ENCODE peak calls at places on chromosomes 4 and X, in eight cellular contexts. H, R, J, W, U, O, N and D are unnamed samples.

GRCh38 chr4:2907706-2908293 is 55.4 kb downstream of the NOP14 start:
- DNase-seq in N (no peak), O (no peak), J (no peak), W (no peak), R (no peak), H (peak; percentile 14), U (no peak), D (no peak)

GRCh38 chr4:158159054-158159717 is 13.6 kb downstream of the GASK1B start:
- DNase-seq in O (no peak), R (no peak), U (peak; percentile 86), N (no peak), H (no peak), W (no peak), J (no peak), D (no peak)

GRCh38 chr4:22984390-22984789 is 291.7 kb downstream of the GBA3 start:
- DNase-seq in O (no peak), H (no peak), N (no peak), U (no peak), R (no peak), W (no peak), J (no peak), D (no peak)

GRCh38 chr4:31458813-31459212 is 738.6 kb downstream of the PCDH7 start:
- DNase-seq in H (no peak), W (no peak), U (no peak), O (no peak), N (no peak), J (no peak), R (no peak), D (no peak)

GRCh38 chrX:13250831-13251612 is 68.8 kb downstream of the ATXN3L start:
- DNase-seq in H (no peak), W (no peak), N (no peak), R (no peak), J (peak; percentile 26), U (peak; percentile 89), O (no peak), D (peak; percentile 37)

GRCh38 chrX:39144965-39145364 is 343.7 kb downstream of the MID1IP1 start:
- DNase-seq in H (no peak), J (no peak), W (no peak), U (no peak), N (no peak), O (no peak), R (no peak), D (peak; percentile 76)

GRCh38 chrX:66200855-66201795 is 37.1 kb downstream of the HEPH start:
- DNase-seq in N (no peak), J (no peak), O (no peak), H (no peak), R (no peak), W (no peak), U (no peak), D (peak; percentile 24)

GRCh38 chr4:93960450-93960849 is 131.9 kb downstream of the ATOH1 start:
- DNase-seq in J (no peak), R (no peak), W (no peak), N (no peak), U (no peak), H (no peak), O (no peak), D (no peak)

GRCh38 chrX:10033360-10034007 is 66.3 kb downstream of the CLDN34 start:
- DNase-seq in O (no peak), U (no peak), J (no peak), R (no peak), W (no peak), H (no peak), N (no peak), D (no peak)
- TF ChIP-seq MAX in O (no peak), U (no peak), J (no peak), R (no peak), W (no peak), H (no peak), N (no peak), D (no peak)

GRCh38 chr4:7760706-7761105 is 179.0 kb downstream of the AFAP1 start:
- DNase-seq in H (no peak), R (no peak), W (no peak), O (no peak), U (no peak), N (no peak), J (no peak), D (no peak)

GRCh38 chr4:7761312-7761711 is 178.3 kb downstream of the AFAP1 start:
- DNase-seq in U (no peak), R (no peak), W (no peak), H (no peak), N (no peak), O (no peak), J (no peak), D (no peak)

GRCh38 chr4:7763106-7763505 is 176.6 kb downstream of the AFAP1 start:
- DNase-seq in N (no peak), O (no peak), J (no peak), R (no peak), U (no peak), W (no peak), H (no peak), D (no peak)

GRCh38 chr4:7762376-7763040 is 177.2 kb downstream of the AFAP1 start:
- DNase-seq in W (no peak), U (no peak), O (no peak), H (no peak), J (no peak), N (no peak), R (no peak), D (no peak)

GRCh38 chr4:7761720-7762119 is 177.9 kb downstream of the AFAP1 start:
- DNase-seq in O (peak; percentile 80), R (peak; percentile 32), N (peak; percentile 83), U (peak; percentile 61), H (peak; percentile 49), J (peak; percentile 80), W (peak; percentile 49), D (peak; percentile 63)
- TF ChIP-seq MAX in O (no peak), R (no peak), N (no peak), U (no peak), H (no peak), J (no peak), W (no peak), D (no peak)

DNA sequence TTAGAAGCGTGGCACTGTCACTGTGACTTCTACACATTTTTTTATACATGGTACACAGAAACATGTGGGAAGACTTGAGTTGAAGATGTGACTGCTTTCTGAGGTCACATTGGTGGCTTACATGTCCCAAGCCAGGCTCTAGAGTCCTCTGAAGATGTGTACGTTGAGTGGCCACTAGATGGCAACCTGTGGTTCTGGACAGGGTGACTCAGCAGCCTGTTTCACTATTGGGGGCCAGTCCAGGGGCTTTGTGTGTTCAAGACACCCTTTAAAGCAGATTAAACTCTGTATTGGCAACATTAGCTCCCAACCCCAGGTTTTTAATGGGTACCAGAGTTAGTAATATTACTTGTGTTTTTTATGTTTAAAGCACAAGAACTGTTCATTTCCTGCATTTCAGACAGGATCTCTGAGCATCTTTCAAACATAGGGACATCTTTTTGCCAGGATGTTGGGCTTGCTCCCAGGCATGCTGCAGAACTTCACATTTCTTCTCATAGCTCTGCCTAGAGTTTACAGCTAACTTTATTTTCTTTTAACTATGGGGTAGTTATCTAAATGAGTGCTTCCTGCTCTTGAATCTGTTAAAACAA is 53.0 kb downstream of the DCUN1D4 start:
- DNase-seq in N (peak; percentile 62), U (peak; percentile 74), R (peak; percentile 45), J (peak; percentile 80), O (peak; percentile 57), H (peak; percentile 77), W (peak; percentile 41), D (peak; percentile 81)
- TF ChIP-seq MAX in N (no peak), U (no peak), R (no peak), J (no peak), O (no peak), H (no peak), W (no peak), D (no peak)

GRCh38 chr4:15667006-15667405 is 11.8 kb upstream of the FBXL5 start:
- DNase-seq in O (no peak), J (no peak), R (no peak), N (no peak), H (no peak), W (no peak), U (no peak), D (no peak)
- TF ChIP-seq MAX in O (no peak), J (no peak), R (no peak), N (no peak), H (no peak), W (no peak), U (no peak), D (no peak)

GRCh38 chr4:39024311-39024865 is 7.8 kb downstream of the TMEM156 start:
- DNase-seq in U (no peak), H (no peak), J (no peak), W (no peak), O (no peak), N (no peak), R (no peak), D (no peak)

GRCh38 chr4:39023059-39023458 is 9.2 kb downstream of the TMEM156 start:
- DNase-seq in J (no peak), W (no peak), N (no peak), O (no peak), R (no peak), H (no peak), U (no peak), D (no peak)

GRCh38 chr4:39022241-39022640 is 10.0 kb downstream of the TMEM156 start:
- DNase-seq in N (no peak), O (no peak), U (no peak), W (no peak), J (no peak), R (no peak), H (no peak), D (no peak)

GRCh38 chr4:39026096-39026495 is 6.1 kb downstream of the TMEM156 start:
- DNase-seq in J (no peak), O (no peak), N (no peak), W (no peak), U (no peak), H (no peak), R (no peak), D (no peak)

GRCh38 chr4:39025552-39026085 is 6.6 kb downstream of the TMEM156 start:
- DNase-seq in U (peak; percentile 67), N (no peak), W (no peak), J (no peak), H (peak; percentile 19), R (no peak), O (no peak), D (peak; percentile 74)
- TF ChIP-seq MAX in U (no peak), N (no peak), W (no peak), J (no peak), H (no peak), R (no peak), O (no peak), D (no peak)

GRCh38 chr4:128776794-128777216 is 32.7 kb upstream of the JADE1 start:
- DNase-seq in R (no peak), J (no peak), H (no peak), N (no peak), W (peak; percentile 64), O (no peak), U (peak; percentile 70), D (no peak)
- TF ChIP-seq MAX in R (no peak), J (no peak), H (no peak), N (no peak), W (no peak), O (no peak), U (no peak), D (no peak)

GRCh38 chrX:133254666-133255065 is 36.5 kb upstream of the TFDP3 start:
- DNase-seq in W (no peak), R (no peak), U (no peak), O (no peak), N (no peak), H (peak; percentile 20), J (no peak), D (peak; percentile 6)
- TF ChIP-seq MAX in W (no peak), R (no peak), U (no peak), O (no peak), N (no peak), H (no peak), J (no peak), D (no peak)

GRCh38 chrX:72041166-72041565 is 90.5 kb downstream of the RTL5 start:
- DNase-seq in O (no peak), J (no peak), R (no peak), N (no peak), W (no peak), H (no peak), U (no peak), D (no peak)
- TF ChIP-seq MAX in O (no peak), J (no peak), R (no peak), N (no peak), W (no peak), H (no peak), U (no peak), D (no peak)